ENCODE peak calls at places on chromosomes 13 and 19, in five cellular contexts. One of them, this sample, is unnamed.

GRCh38 chr19:5719274-5719960 is 529 bp downstream of the LONP1 start:
- DNase-seq in T-helper 1 cell: no peak
- DNase-seq in ACHN: peak
- DNase-seq in astrocyte of the spinal cord: no peak
- DNase-seq in LNCaP clone FGC: no peak
- DNase-seq in this sample: no peak

GRCh38 chr13:111948281-111948680 is 118.7 kb upstream of the SOX1 start:
- DNase-seq in T-helper 1 cell: no peak
- DNase-seq in ACHN: no peak
- DNase-seq in astrocyte of the spinal cord: no peak
- DNase-seq in LNCaP clone FGC: no peak
- DNase-seq in this sample: no peak

GRCh38 chr19:1133471-1133929 is 29.7 kb downstream of the GPX4 start:
- DNase-seq in T-helper 1 cell: peak
- DNase-seq in ACHN: peak
- DNase-seq in astrocyte of the spinal cord: no peak
- DNase-seq in LNCaP clone FGC: no peak
- DNase-seq in this sample: peak

GRCh38 chr13:18946738-18947137 is 234.9 kb downstream of the TUBA3C start:
- DNase-seq in T-helper 1 cell: no peak
- DNase-seq in ACHN: no peak
- DNase-seq in astrocyte of the spinal cord: no peak
- DNase-seq in LNCaP clone FGC: no peak
- DNase-seq in this sample: no peak

GRCh38 chr13:46178143-46178542 is 3.8 kb downstream of the LCP1 start:
- DNase-seq in T-helper 1 cell: no peak
- DNase-seq in ACHN: no peak
- DNase-seq in astrocyte of the spinal cord: no peak
- DNase-seq in LNCaP clone FGC: no peak
- DNase-seq in this sample: no peak

GRCh38 chr19:3547301-3547731 is 8.3 kb downstream of the TEKTIP1 start:
- DNase-seq in T-helper 1 cell: no peak
- DNase-seq in ACHN: peak
- DNase-seq in astrocyte of the spinal cord: no peak
- DNase-seq in LNCaP clone FGC: no peak
- DNase-seq in this sample: no peak

GRCh38 chr19:3618144-3618810 is 8.3 kb downstream of the CACTIN start:
- DNase-seq in T-helper 1 cell: no peak
- DNase-seq in ACHN: peak
- DNase-seq in astrocyte of the spinal cord: peak
- DNase-seq in LNCaP clone FGC: no peak
- DNase-seq in this sample: peak

GRCh38 chr13:113758651-113759524 is at the start of gene TMEM255B:
- DNase-seq in T-helper 1 cell: peak
- DNase-seq in ACHN: peak
- DNase-seq in astrocyte of the spinal cord: peak
- DNase-seq in LNCaP clone FGC: no peak
- DNase-seq in this sample: peak

GRCh38 chr13:60111726-60112125 is 52.0 kb downstream of the DIAPH3 start:
- DNase-seq in T-helper 1 cell: no peak
- DNase-seq in ACHN: no peak
- DNase-seq in astrocyte of the spinal cord: peak
- DNase-seq in LNCaP clone FGC: no peak
- DNase-seq in this sample: no peak

GRCh38 chr19:47305309-47305751 is 4.3 kb upstream of the C5AR1 start:
- DNase-seq in T-helper 1 cell: peak
- DNase-seq in ACHN: peak
- DNase-seq in astrocyte of the spinal cord: peak
- DNase-seq in LNCaP clone FGC: peak
- DNase-seq in this sample: peak

GRCh38 chr19:41350735-41351338 is 2.9 kb downstream of the TGFB1 start:
- DNase-seq in T-helper 1 cell: no peak
- DNase-seq in ACHN: no peak
- DNase-seq in astrocyte of the spinal cord: no peak
- DNase-seq in LNCaP clone FGC: no peak
- DNase-seq in this sample: no peak

GRCh38 chr13:49023441-49023840 is 47.7 kb downstream of the FNDC3A start:
- DNase-seq in T-helper 1 cell: no peak
- DNase-seq in ACHN: peak
- DNase-seq in astrocyte of the spinal cord: peak
- DNase-seq in LNCaP clone FGC: no peak
- DNase-seq in this sample: no peak

GRCh38 chr13:97142452-97142851 is 79.7 kb upstream of the MBNL2 start:
- DNase-seq in T-helper 1 cell: no peak
- DNase-seq in ACHN: peak
- DNase-seq in astrocyte of the spinal cord: no peak
- DNase-seq in LNCaP clone FGC: no peak
- DNase-seq in this sample: peak

GRCh38 chr19:51458899-51459592 is 792 bp upstream of the SIGLEC8 start:
- DNase-seq in T-helper 1 cell: no peak
- DNase-seq in ACHN: no peak
- DNase-seq in astrocyte of the spinal cord: no peak
- DNase-seq in LNCaP clone FGC: no peak
- DNase-seq in this sample: no peak

GRCh38 chr19:1035998-1036621 is 3.8 kb upstream of the ABCA7 start:
- DNase-seq in T-helper 1 cell: no peak
- DNase-seq in ACHN: no peak
- DNase-seq in astrocyte of the spinal cord: no peak
- DNase-seq in LNCaP clone FGC: no peak
- DNase-seq in this sample: peak

GRCh38 chr13:85841427-85841826 is 42.2 kb upstream of the SLITRK6 start:
- DNase-seq in T-helper 1 cell: no peak
- DNase-seq in ACHN: no peak
- DNase-seq in astrocyte of the spinal cord: no peak
- DNase-seq in LNCaP clone FGC: no peak
- DNase-seq in this sample: no peak

GRCh38 chr13:24923305-24923640 is 159.3 kb downstream of the RNF17 start:
- DNase-seq in T-helper 1 cell: no peak
- DNase-seq in ACHN: peak
- DNase-seq in astrocyte of the spinal cord: peak
- DNase-seq in LNCaP clone FGC: no peak
- DNase-seq in this sample: no peak

GRCh38 chr19:34274827-34275625 is 20.7 kb downstream of the GARRE1 start:
- DNase-seq in T-helper 1 cell: no peak
- DNase-seq in ACHN: no peak
- DNase-seq in astrocyte of the spinal cord: peak
- DNase-seq in LNCaP clone FGC: no peak
- DNase-seq in this sample: no peak

GRCh38 chr19:38384209-38385027 is 3.4 kb downstream of the GGN start:
- DNase-seq in T-helper 1 cell: no peak
- DNase-seq in ACHN: no peak
- DNase-seq in astrocyte of the spinal cord: peak
- DNase-seq in LNCaP clone FGC: no peak
- DNase-seq in this sample: no peak

GRCh38 chr13:52405767-52406494 is at the start of gene THSD1:
- DNase-seq in T-helper 1 cell: no peak
- DNase-seq in ACHN: peak
- DNase-seq in astrocyte of the spinal cord: peak
- DNase-seq in LNCaP clone FGC: no peak
- DNase-seq in this sample: peak

GRCh38 chr19:10430505-10431253 is 10.3 kb downstream of the PDE4A start:
- DNase-seq in T-helper 1 cell: no peak
- DNase-seq in ACHN: peak
- DNase-seq in astrocyte of the spinal cord: no peak
- DNase-seq in LNCaP clone FGC: no peak
- DNase-seq in this sample: peak

GRCh38 chr13:36840718-36841250 is 21.8 kb downstream of the RFXAP start:
- DNase-seq in T-helper 1 cell: no peak
- DNase-seq in ACHN: no peak
- DNase-seq in astrocyte of the spinal cord: no peak
- DNase-seq in LNCaP clone FGC: no peak
- DNase-seq in this sample: no peak

GRCh38 chr13:110306960-110307696 is at the start of the genes COL4A1 and COL4A2:
- DNase-seq in T-helper 1 cell: no peak
- DNase-seq in ACHN: peak
- DNase-seq in astrocyte of the spinal cord: peak
- DNase-seq in LNCaP clone FGC: no peak
- DNase-seq in this sample: peak